ENCODE peak calls at places on chromosome 14, in ten cellular contexts. B is lower leg skin; F is body of pancreas; T is cardiac fibroblast; Z is NCI-H2171 treated with DMSO at 0.1 percent for 48 hours; R is CD8-positive, alpha-beta T cell; A is tibial artery; K is GM12865; C is left ventricle myocardium superior; L is COR-L47. X is an unnamed sample.

GRCh38 chr14:100740196-100740825 is 13.6 kb downstream of the DLK1 start:
- DNase-seq in R (no peak), K (no peak), B (peak; percentile 70), L (no peak), C (no peak), Z (no peak), A (peak; percentile 25), F (no peak), T (no peak), X (no peak)

GRCh38 chr14:20332946-20333782 is at the start of gene CCNB1IP1:
- DNase-seq in B (peak; percentile 88), F (peak; percentile 85), K (peak; percentile 91), Z (peak; percentile 100), C (peak; percentile 40), L (peak; percentile 83), A (peak; percentile 80), R (peak; percentile 23), T (peak; percentile 92), X (peak; percentile 94)

GRCh38 chr14:21231020-21231652 is 38.1 kb downstream of the HNRNPC start:
- DNase-seq in F (no peak), K (no peak), C (no peak), T (no peak), R (no peak), L (no peak), B (no peak), A (no peak), Z (no peak), X (no peak)

GRCh38 chr14:58152569-58152857 is 500 bp upstream of the ARMH4 start:
- DNase-seq in A (no peak), T (no peak), C (no peak), B (no peak), F (no peak), Z (no peak), L (no peak), R (no peak), K (no peak), X (peak; percentile 88)

GRCh38 chr14:55851961-55852360 is 266.2 kb upstream of the PELI2 start:
- DNase-seq in B (no peak), Z (no peak), F (no peak), L (no peak), A (no peak), C (peak; percentile 54), K (no peak), R (no peak), T (no peak), X (no peak)

GRCh38 chr14:68574906-68575305 is 218.0 kb downstream of the ZFP36L1 start:
- DNase-seq in Z (no peak), L (no peak), T (peak; percentile 51), A (peak; percentile 63), K (no peak), C (peak; percentile 54), B (no peak), F (no peak), R (no peak), X (no peak)

GRCh38 chr14:24171422-24172260 is at the start of gene REC8:
- DNase-seq in A (peak; percentile 81), F (peak; percentile 78), C (peak; percentile 73), L (peak; percentile 99), K (peak; percentile 97), R (peak; percentile 71), Z (peak; percentile 100), B (no peak), T (no peak), X (peak; percentile 99)

GRCh38 chr14:75822522-75823288 is 159.1 kb downstream of the TGFB3 start:
- DNase-seq in F (no peak), C (no peak), B (no peak), R (no peak), Z (no peak), L (no peak), A (no peak), K (no peak), T (peak; percentile 76), X (no peak)

GRCh38 chr14:31241450-31242114 is 34.0 kb upstream of the HECTD1 start:
- DNase-seq in K (peak; percentile 42), B (peak; percentile 39), Z (no peak), L (no peak), T (no peak), A (no peak), R (no peak), F (no peak), C (no peak), X (no peak)

GRCh38 chr14:102819176-102819628 is 42.0 kb downstream of the TRAF3 start:
- DNase-seq in R (no peak), F (peak; percentile 23), K (peak; percentile 96), L (peak; percentile 13), Z (no peak), T (no peak), A (no peak), B (peak; percentile 68), C (no peak), X (peak; percentile 31)

GRCh38 chr14:32013083-32013482 is 64.0 kb upstream of the ARHGAP5 start:
- DNase-seq in R (no peak), L (no peak), B (no peak), K (no peak), Z (no peak), F (no peak), C (no peak), A (no peak), T (no peak), X (peak; percentile 33)

GRCh38 chr14:85602366-85602765 is 72.4 kb downstream of the FLRT2 start:
- DNase-seq in B (no peak), Z (no peak), K (no peak), C (no peak), R (no peak), F (no peak), A (no peak), L (no peak), T (no peak), X (no peak)

GRCh38 chr14:77601846-77602609 is 14.4 kb downstream of the SPTLC2 start:
- DNase-seq in L (no peak), B (no peak), T (no peak), C (no peak), F (no peak), R (no peak), A (no peak), K (no peak), Z (no peak), X (no peak)

GRCh38 chr14:87785868-87786267 is 207.1 kb downstream of the GALC start:
- DNase-seq in F (no peak), A (no peak), T (no peak), L (no peak), B (no peak), C (no peak), R (no peak), Z (no peak), K (no peak), X (no peak)

GRCh38 chr14:101557811-101558738 is 3.2 kb upstream of the DIO3 start:
- DNase-seq in A (peak; percentile 82), R (no peak), B (no peak), T (no peak), F (peak; percentile 56), L (no peak), K (no peak), Z (no peak), C (no peak), X (no peak)